ENCODE peak calls at places on chromosomes 5 and 9, in four cellular contexts. X is H1, D is WERI-Rb-1, A is endothelial cell of umbilical vein. O is an unnamed sample.

GRCh38 chr9:97907051-97907450 is 15.2 kb downstream of the TRMO start:
- DNase-seq in A (no peak), D (no peak), X (no peak), O (no peak)

GRCh38 chr5:133316346-133317343 is 264.8 kb downstream of the HSPA4 start:
- DNase-seq in X (peak; percentile 74), D (peak; percentile 40), A (peak; percentile 9), O (no peak)

GRCh38 chr9:106689089-106689488 is 173.9 kb upstream of the ZNF462 start:
- DNase-seq in A (no peak), X (no peak), D (no peak), O (no peak)

GRCh38 chr9:126480810-126481209 is 132.9 kb upstream of the LMX1B start:
- DNase-seq in D (no peak), A (no peak), X (no peak), O (no peak)

GRCh38 chr9:77648458-77649108 is 461 bp upstream of the GNA14 start:
- DNase-seq in D (peak; percentile 19), X (peak; percentile 85), A (peak; percentile 51), O (no peak)

GRCh38 chr5:95899040-95899439 is 62.6 kb downstream of the ELL2 start:
- DNase-seq in D (no peak), A (no peak), X (no peak), O (no peak)

GRCh38 chr5:160128632-160129031 is 9.4 kb upstream of the PWWP2A start:
- DNase-seq in D (no peak), A (no peak), X (no peak), O (no peak)

GRCh38 chr9:137672907-137673791 is 54.3 kb downstream of the EHMT1 start:
- DNase-seq in X (no peak), D (peak; percentile 51), A (peak; percentile 58), O (no peak)

GRCh38 chr9:17793713-17794622 is 215.1 kb downstream of the SH3GL2 start:
- DNase-seq in A (no peak), X (no peak), D (peak; percentile 33), O (no peak)

GRCh38 chr5:149552761-149553160 is 1.5 kb upstream of the CSNK1A1 start:
- DNase-seq in X (peak; percentile 39), A (no peak), D (no peak), O (no peak)

GRCh38 chr5:73030995-73031394 is 75.2 kb downstream of the FCHO2 start:
- DNase-seq in X (no peak), A (peak; percentile 72), D (no peak), O (peak; percentile 70)

GRCh38 chr9:18343799-18344198 is 130.2 kb upstream of the ADAMTSL1 start:
- DNase-seq in A (no peak), D (no peak), X (no peak), O (no peak)

GRCh38 chr9:27726244-27727141 is 153.2 kb upstream of the C9orf72 start:
- DNase-seq in A (peak; percentile 58), X (peak; percentile 76), D (peak; percentile 69), O (peak; percentile 18)

GRCh38 chr5:69231851-69232250 is 2.8 kb upstream of the CDK7 start:
- DNase-seq in D (no peak), X (no peak), A (no peak), O (peak; percentile 73)

GRCh38 chr5:180169246-180170110 is 39.5 kb downstream of the RASGEF1C start:
- DNase-seq in A (no peak), D (no peak), X (no peak), O (no peak)

GRCh38 chr9:82354260-82354659 is 365.7 kb downstream of the SPATA31D1 start:
- DNase-seq in X (no peak), A (no peak), D (no peak), O (peak; percentile 92)

GRCh38 chr9:91562412-91562811 is 138.8 kb upstream of the NFIL3 start:
- DNase-seq in X (no peak), A (no peak), D (no peak), O (no peak)

GRCh38 chr9:21070171-21070571 is 7.6 kb downstream of the IFNB1 start:
- DNase-seq in D (no peak), A (peak; percentile 97), X (no peak), O (peak; percentile 56)

DNA sequence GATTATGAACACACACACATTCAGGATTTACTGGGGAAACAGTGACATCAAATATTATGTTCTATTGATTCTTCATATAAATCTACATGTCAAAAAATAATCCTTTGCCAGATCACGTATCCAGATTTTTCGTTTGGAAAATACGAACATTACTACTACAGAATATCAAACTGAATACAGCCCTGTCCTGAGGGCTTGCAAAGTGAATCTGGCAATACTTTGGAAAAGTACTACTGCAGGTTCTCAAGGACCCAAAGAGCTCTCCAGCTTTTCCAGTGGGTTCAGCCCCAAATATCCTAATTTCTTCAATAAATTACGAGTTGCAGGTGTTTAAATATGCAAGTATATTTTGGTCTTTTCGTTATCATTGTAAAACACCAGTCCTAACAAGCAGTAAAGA is 411 bp upstream of the NDUFS4 start:
- DNase-seq in X (no peak), A (no peak), D (no peak), O (no peak)
- H3K27ac ChIP-seq in X (no peak overlapping the region), A (no peak overlapping the region), D (peak overlapping the region; percentile 92), O (peak overlapping the region; percentile 65)

DNA sequence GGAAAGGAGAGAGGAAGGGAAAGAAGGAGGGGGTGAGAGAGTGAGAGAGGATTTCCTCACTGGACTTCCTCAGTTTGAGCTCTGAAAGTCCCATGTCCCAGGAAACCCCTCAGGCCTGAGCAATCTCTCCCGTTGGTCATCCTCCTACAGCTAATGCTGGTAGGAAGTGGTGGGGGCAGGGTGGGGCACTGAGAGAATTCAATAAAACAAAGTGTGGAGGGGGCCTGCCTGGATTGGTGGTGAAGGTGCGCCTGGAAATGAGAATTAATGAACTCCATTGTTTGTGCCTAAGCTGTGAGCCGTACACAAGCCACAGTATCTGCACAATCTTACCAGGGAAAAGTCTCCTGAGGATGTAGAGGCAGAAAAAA is 195.0 kb downstream of the RGS3 start:
- DNase-seq in X (no peak), A (no peak), D (no peak), O (no peak)
- H3K27ac ChIP-seq in X (no peak overlapping the region), A (no peak overlapping the region), D (peak overlapping the region; percentile 86), O (no peak overlapping the region)

GRCh38 chr5:71475788-71476384 is 20.4 kb downstream of the BDP1 start:
- DNase-seq in X (no peak), A (peak; percentile 39), D (no peak), O (no peak)

GRCh38 chr5:71482132-71482531 is 26.7 kb downstream of the BDP1 start:
- DNase-seq in D (no peak), A (peak; percentile 91), X (no peak), O (no peak)

GRCh38 chr5:71483355-71483754 is 27.9 kb downstream of the BDP1 start:
- DNase-seq in X (no peak), A (peak; percentile 79), D (no peak), O (peak; percentile 43)

DNA sequence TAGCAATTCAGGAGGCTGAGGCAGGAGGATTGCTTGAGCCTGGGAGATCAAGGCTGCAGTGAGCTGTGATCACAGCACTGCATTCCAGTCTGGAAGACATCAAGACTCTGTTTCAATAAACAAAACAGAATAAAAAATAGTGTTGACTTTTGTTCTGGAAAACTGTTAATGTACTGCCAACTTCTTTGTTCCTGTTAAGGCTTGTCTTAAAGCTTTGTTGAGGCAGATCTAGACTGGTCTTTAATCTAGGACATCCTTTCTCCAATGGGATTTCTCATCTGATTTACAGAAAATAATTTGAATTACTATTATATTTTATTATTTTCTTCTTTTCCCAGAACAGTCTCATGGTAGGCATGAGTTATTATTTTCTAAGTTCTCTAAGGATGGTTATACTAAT is 26.0 kb downstream of the BDP1 start:
- DNase-seq in D (no peak), A (no peak), X (no peak), O (no peak)
- H3K27ac ChIP-seq in D (no peak overlapping the region), A (no peak overlapping the region), X (no peak overlapping the region), O (peak overlapping the region; percentile 58)

GRCh38 chr5:74957029-74957781 is 91.0 kb upstream of the FAM169A start:
- DNase-seq in A (no peak), X (no peak), D (no peak), O (no peak)

GRCh38 chr5:74954919-74955318 is 88.7 kb upstream of the FAM169A start:
- DNase-seq in X (no peak), D (no peak), A (peak; percentile 35), O (no peak)

GRCh38 chr5:74953961-74954720 is 88.0 kb upstream of the FAM169A start:
- DNase-seq in D (no peak), X (no peak), A (no peak), O (no peak)

GRCh38 chr5:74956278-74956677 is 90.1 kb upstream of the FAM169A start:
- DNase-seq in A (no peak), D (no peak), X (no peak), O (peak; percentile 63)

GRCh38 chr5:74957906-74958305 is 91.7 kb upstream of the FAM169A start:
- DNase-seq in A (no peak), D (no peak), X (no peak), O (no peak)
- H3K27ac ChIP-seq in A (no peak overlapping the region), D (no peak overlapping the region), X (no peak overlapping the region), O (no peak overlapping the region)

GRCh38 chr9:665296-665695 is 176.2 kb upstream of the DMRT1 start:
- DNase-seq in A (no peak), D (no peak), X (no peak), O (no peak)
- H3K27ac ChIP-seq in A (no peak overlapping the region), D (no peak overlapping the region), X (no peak overlapping the region), O (no peak overlapping the region)

GRCh38 chr5:97004423-97005060 is 68.7 kb downstream of the LNPEP start:
- DNase-seq in D (no peak), X (no peak), A (no peak), O (no peak)
- H3K27ac ChIP-seq in D (no peak overlapping the region), X (no peak overlapping the region), A (no peak overlapping the region), O (no peak overlapping the region)

GRCh38 chr9:72506615-72507014 is 14.8 kb upstream of the TMC1 start:
- DNase-seq in X (no peak), A (no peak), D (no peak), O (no peak)

GRCh38 chr9:72509053-72509452 is 12.4 kb upstream of the TMC1 start:
- DNase-seq in A (peak; percentile 30), X (no peak), D (no peak), O (no peak)

GRCh38 chr9:72509635-72510034 is 11.8 kb upstream of the TMC1 start:
- DNase-seq in D (no peak), A (peak; percentile 40), X (no peak), O (no peak)
- H3K27ac ChIP-seq in D (no peak overlapping the region), A (peak overlapping the region; percentile 18), X (no peak overlapping the region), O (peak overlapping the region; percentile 68)